ENCODE peak calls at places on chromosomes 5 and 9, in six cellular contexts. One of them, this sample, is unnamed.

GRCh38 chr9:99231708-99232107 is 9.6 kb downstream of the SEC61B start:
- DNase-seq in K562: peak; percentile 50
- DNase-seq in HepG2: peak; percentile 9
- DNase-seq in GM12878: peak; percentile 25
- DNase-seq in SK-N-SH: peak; percentile 38
- DNase-seq in H1: peak; percentile 55
- DNase-seq in this sample: peak; percentile 18

GRCh38 chr9:134630393-134630790 is 11.2 kb upstream of the COL5A1 start:
- DNase-seq in HepG2: no peak
- DNase-seq in SK-N-SH: no peak
- DNase-seq in GM12878: no peak
- DNase-seq in H1: no peak
- DNase-seq in K562: no peak
- DNase-seq in this sample: no peak

GRCh38 chr5:159819671-159820411 is 96.4 kb upstream of the ADRA1B start:
- DNase-seq in K562: no peak
- DNase-seq in SK-N-SH: no peak
- DNase-seq in HepG2: no peak
- DNase-seq in H1: no peak
- DNase-seq in GM12878: no peak
- DNase-seq in this sample: no peak

GRCh38 chr9:4750021-4750673 is 9.1 kb upstream of the AK3 start:
- DNase-seq in SK-N-SH: no peak
- DNase-seq in GM12878: no peak
- DNase-seq in H1: no peak
- DNase-seq in K562: peak; percentile 19
- DNase-seq in HepG2: no peak
- DNase-seq in this sample: no peak

GRCh38 chr9:127209948-127210621 is 54.5 kb upstream of the GARNL3 start:
- DNase-seq in GM12878: no peak
- DNase-seq in HepG2: no peak
- DNase-seq in K562: no peak
- DNase-seq in H1: no peak
- DNase-seq in SK-N-SH: no peak
- DNase-seq in this sample: no peak

GRCh38 chr5:139638736-139639618 is 9.2 kb upstream of the CXXC5 start:
- DNase-seq in SK-N-SH: peak; percentile 59
- DNase-seq in GM12878: no peak
- DNase-seq in K562: peak; percentile 23
- DNase-seq in HepG2: no peak
- DNase-seq in H1: peak; percentile 43
- DNase-seq in this sample: no peak

GRCh38 chr5:78649220-78649700 is 688 bp upstream of the LHFPL2 start:
- DNase-seq in GM12878: no peak
- DNase-seq in SK-N-SH: peak; percentile 49
- DNase-seq in H1: no peak
- DNase-seq in K562: no peak
- DNase-seq in HepG2: peak; percentile 27
- DNase-seq in this sample: peak; percentile 36

GRCh38 chr9:36327903-36328302 is 69.7 kb upstream of the GNE start:
- DNase-seq in SK-N-SH: no peak
- DNase-seq in H1: no peak
- DNase-seq in HepG2: no peak
- DNase-seq in K562: no peak
- DNase-seq in GM12878: no peak
- DNase-seq in this sample: no peak

GRCh38 chr9:75930766-75931311 is 40.4 kb downstream of the PCSK5 start:
- DNase-seq in GM12878: no peak
- DNase-seq in H1: no peak
- DNase-seq in HepG2: no peak
- DNase-seq in SK-N-SH: no peak
- DNase-seq in K562: no peak
- DNase-seq in this sample: no peak

GRCh38 chr5:113693205-113693553 is 179.7 kb downstream of the YTHDC2 start:
- DNase-seq in GM12878: no peak
- DNase-seq in HepG2: no peak
- DNase-seq in H1: peak; percentile 68
- DNase-seq in K562: no peak
- DNase-seq in SK-N-SH: no peak
- DNase-seq in this sample: no peak

GRCh38 chr9:37026936-37027581 is 7.0 kb downstream of the PAX5 start:
- DNase-seq in SK-N-SH: no peak
- DNase-seq in K562: no peak
- DNase-seq in H1: peak; percentile 65
- DNase-seq in GM12878: no peak
- DNase-seq in HepG2: no peak
- DNase-seq in this sample: no peak

GRCh38 chr5:102955463-102955862 is 164.5 kb downstream of the GIN1 start:
- DNase-seq in HepG2: no peak
- DNase-seq in SK-N-SH: no peak
- DNase-seq in GM12878: no peak
- DNase-seq in K562: no peak
- DNase-seq in H1: no peak
- DNase-seq in this sample: no peak
- TF ChIP-seq CHD2 in HepG2: no peak
- TF ChIP-seq CHD2 in SK-N-SH: no peak
- TF ChIP-seq CHD2 in GM12878: no peak
- TF ChIP-seq CHD2 in K562: no peak
- TF ChIP-seq CHD2 in H1: no peak
- TF ChIP-seq CHD2 in this sample: no peak

GRCh38 chr5:84724683-84725082 is 340.0 kb upstream of the EDIL3 start:
- DNase-seq in HepG2: no peak
- DNase-seq in H1: no peak
- DNase-seq in K562: no peak
- DNase-seq in SK-N-SH: no peak
- DNase-seq in GM12878: no peak
- DNase-seq in this sample: no peak
- TF ChIP-seq USF2 in HepG2: no peak
- TF ChIP-seq USF2 in H1: no peak
- TF ChIP-seq USF2 in K562: no peak
- TF ChIP-seq USF2 in SK-N-SH: no peak
- TF ChIP-seq USF2 in GM12878: no peak
- TF ChIP-seq USF2 in this sample: no peak

DNA sequence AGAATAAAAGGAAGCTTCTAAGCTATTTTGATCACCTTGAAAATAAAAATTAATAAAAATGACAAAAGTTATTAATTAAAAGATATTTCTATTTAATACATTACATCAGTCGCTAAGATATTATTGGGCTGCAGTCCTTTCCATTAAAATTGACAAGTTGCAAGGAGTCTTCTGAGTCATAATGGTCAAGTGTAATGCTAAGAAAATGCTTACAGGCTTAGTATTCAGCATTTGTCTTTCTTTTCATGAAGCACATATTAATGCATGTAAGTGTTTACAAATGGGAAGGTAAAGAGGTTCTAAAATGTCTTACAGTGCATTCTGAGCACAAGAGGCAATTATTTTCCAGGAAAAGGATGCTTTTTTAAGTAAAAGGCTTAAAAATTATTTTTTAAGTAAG is 17.3 kb downstream of the SPINK9 start:
- DNase-seq in HepG2: no peak
- DNase-seq in GM12878: no peak
- DNase-seq in H1: no peak
- DNase-seq in SK-N-SH: no peak
- DNase-seq in K562: no peak
- DNase-seq in this sample: no peak
- TF ChIP-seq CHD2 in HepG2: no peak
- TF ChIP-seq CHD2 in GM12878: no peak
- TF ChIP-seq CHD2 in H1: no peak
- TF ChIP-seq CHD2 in SK-N-SH: no peak
- TF ChIP-seq CHD2 in K562: no peak
- TF ChIP-seq CHD2 in this sample: no peak

GRCh38 chr5:9361835-9362234 is 184.0 kb downstream of the SEMA5A start:
- DNase-seq in HepG2: peak; percentile 54
- DNase-seq in K562: peak; percentile 69
- DNase-seq in SK-N-SH: peak; percentile 17
- DNase-seq in GM12878: peak; percentile 96
- DNase-seq in H1: peak; percentile 83
- DNase-seq in this sample: peak; percentile 8
- TF ChIP-seq USF2 in HepG2: no peak
- TF ChIP-seq USF2 in K562: no peak
- TF ChIP-seq USF2 in SK-N-SH: no peak
- TF ChIP-seq USF2 in GM12878: no peak
- TF ChIP-seq USF2 in H1: no peak
- TF ChIP-seq USF2 in this sample: no peak

DNA sequence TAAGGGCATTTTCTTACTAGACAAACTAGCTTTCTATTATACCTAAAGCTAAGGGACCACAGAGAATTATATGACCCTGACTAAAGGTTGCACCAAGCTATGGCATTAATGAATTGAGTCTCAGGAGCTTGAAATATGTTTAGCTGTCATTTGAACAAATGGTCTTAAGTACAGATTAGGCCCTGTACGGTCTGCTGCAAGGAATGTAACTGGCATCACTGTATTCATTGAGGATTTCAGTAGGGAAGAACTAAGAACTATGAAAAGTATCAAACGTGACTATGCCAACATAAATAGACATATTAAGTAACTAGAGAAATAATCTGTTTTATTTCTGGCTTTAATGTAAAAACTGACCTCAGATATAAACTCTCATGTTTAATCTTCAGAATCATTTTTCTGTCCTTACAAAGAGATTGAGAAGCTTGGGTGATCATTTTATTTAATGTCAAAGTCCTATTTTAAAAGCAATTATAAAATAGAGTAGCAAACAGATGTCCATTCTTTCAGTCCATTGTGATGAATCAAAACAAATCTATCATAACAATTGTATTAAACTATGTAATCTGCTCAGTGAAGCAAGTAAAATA is 845.9 kb downstream of the MAT2B start:
- DNase-seq in GM12878: no peak
- DNase-seq in SK-N-SH: no peak
- DNase-seq in HepG2: no peak
- DNase-seq in K562: no peak
- DNase-seq in H1: no peak
- DNase-seq in this sample: no peak
- TF ChIP-seq CHD2 in GM12878: no peak
- TF ChIP-seq CHD2 in SK-N-SH: no peak
- TF ChIP-seq CHD2 in HepG2: no peak
- TF ChIP-seq CHD2 in K562: no peak
- TF ChIP-seq CHD2 in H1: no peak
- TF ChIP-seq CHD2 in this sample: no peak

GRCh38 chr5:181205402-181205734 is 372 bp upstream of the TRIM7 start:
- DNase-seq in K562: no peak
- DNase-seq in GM12878: no peak
- DNase-seq in H1: no peak
- DNase-seq in HepG2: no peak
- DNase-seq in SK-N-SH: no peak
- DNase-seq in this sample: no peak

GRCh38 chr5:181204561-181205401 is at the start of gene TRIM7:
- DNase-seq in GM12878: no peak
- DNase-seq in H1: no peak
- DNase-seq in SK-N-SH: peak; percentile 72
- DNase-seq in HepG2: no peak
- DNase-seq in K562: peak; percentile 64
- DNase-seq in this sample: peak; percentile 65

GRCh38 chr5:181207960-181208253 is 2.9 kb upstream of the TRIM7 start:
- DNase-seq in H1: no peak
- DNase-seq in GM12878: no peak
- DNase-seq in K562: no peak
- DNase-seq in SK-N-SH: no peak
- DNase-seq in HepG2: no peak
- DNase-seq in this sample: no peak

GRCh38 chr5:181205735-181206401 is 872 bp upstream of the TRIM7 start:
- DNase-seq in GM12878: no peak
- DNase-seq in SK-N-SH: no peak
- DNase-seq in HepG2: no peak
- DNase-seq in H1: no peak
- DNase-seq in K562: no peak
- DNase-seq in this sample: no peak

GRCh38 chr5:181207214-181207959 is 2.4 kb upstream of the TRIM7 start:
- DNase-seq in GM12878: no peak
- DNase-seq in H1: peak; percentile 97
- DNase-seq in HepG2: peak; percentile 82
- DNase-seq in K562: no peak
- DNase-seq in SK-N-SH: peak; percentile 63
- DNase-seq in this sample: peak; percentile 60
- TF ChIP-seq USF2 in GM12878: no peak
- TF ChIP-seq USF2 in H1: no peak
- TF ChIP-seq USF2 in HepG2: no peak
- TF ChIP-seq USF2 in K562: no peak
- TF ChIP-seq USF2 in SK-N-SH: no peak
- TF ChIP-seq USF2 in this sample: no peak

GRCh38 chr9:133351526-133351907 is 3.5 kb downstream of the RPL7A start:
- DNase-seq in K562: no peak
- DNase-seq in SK-N-SH: no peak
- DNase-seq in HepG2: no peak
- DNase-seq in H1: no peak
- DNase-seq in GM12878: no peak
- DNase-seq in this sample: no peak

GRCh38 chr9:133347985-133348762 is at the start of the genes MED22 and RPL7A:
- DNase-seq in K562: peak; percentile 72
- DNase-seq in SK-N-SH: peak; percentile 92
- DNase-seq in GM12878: peak; percentile 91
- DNase-seq in HepG2: peak; percentile 94
- DNase-seq in H1: peak; percentile 93
- DNase-seq in this sample: peak; percentile 96

GRCh38 chr9:133348763-133349573 is 950 bp downstream of the RPL7A start:
- DNase-seq in K562: no peak
- DNase-seq in GM12878: no peak
- DNase-seq in SK-N-SH: no peak
- DNase-seq in H1: no peak
- DNase-seq in HepG2: no peak
- DNase-seq in this sample: no peak

GRCh38 chr9:133351908-133352634 is 4.1 kb downstream of the RPL7A start:
- DNase-seq in HepG2: peak; percentile 74
- DNase-seq in GM12878: no peak
- DNase-seq in SK-N-SH: peak; percentile 71
- DNase-seq in K562: no peak
- DNase-seq in H1: peak; percentile 83
- DNase-seq in this sample: peak; percentile 72

DNA sequence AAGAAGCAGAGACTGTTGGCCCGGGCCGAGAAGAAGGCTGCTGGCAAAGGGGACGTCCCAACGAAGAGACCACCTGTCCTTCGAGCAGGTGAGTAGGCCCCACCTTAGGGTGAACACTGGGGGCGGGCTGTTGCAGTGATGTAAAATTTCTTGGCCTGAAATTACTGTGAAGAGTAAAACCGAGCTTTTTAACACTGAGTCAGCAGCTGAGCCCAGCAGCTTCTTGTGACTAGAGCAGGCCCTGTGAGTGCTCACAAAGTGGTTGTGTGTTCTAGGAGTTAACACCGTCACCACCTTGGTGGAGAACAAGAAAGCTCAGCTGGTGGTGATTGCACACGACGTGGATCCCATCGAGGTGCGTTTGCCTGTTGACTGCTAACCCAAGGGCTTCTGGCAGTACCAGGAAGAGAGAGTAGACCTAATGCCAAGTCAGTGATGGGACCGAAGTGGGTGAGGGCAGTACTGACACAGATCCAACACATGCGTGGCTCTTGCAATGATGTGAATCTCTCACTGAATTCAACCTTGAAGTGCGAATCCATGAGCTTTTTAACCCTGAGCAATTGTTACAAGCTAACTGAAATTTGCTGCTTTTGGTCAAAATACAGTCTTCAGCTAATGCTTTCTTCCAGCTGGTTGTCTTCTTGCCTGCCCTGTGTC is 2.1 kb downstream of the RPL7A start:
- DNase-seq in GM12878: no peak
- DNase-seq in K562: no peak
- DNase-seq in HepG2: no peak
- DNase-seq in SK-N-SH: no peak
- DNase-seq in H1: no peak
- DNase-seq in this sample: no peak
- TF ChIP-seq CHD2 in GM12878: no peak
- TF ChIP-seq CHD2 in K562: no peak
- TF ChIP-seq CHD2 in HepG2: no peak
- TF ChIP-seq CHD2 in SK-N-SH: no peak
- TF ChIP-seq CHD2 in H1: no peak
- TF ChIP-seq CHD2 in this sample: no peak

This sample was measured in A549.